ENCODE peak calls at places on chromosomes 16 and 17, in seven cellular contexts. One of them, this sample, is unnamed.
A peak's percentile ranks its signal among the peaks of the same experiment; 100 is the strongest.

GRCh38 chr17:78781339-78782304 is at the start of gene CYTH1:
- DNase-seq in fibroblast of pulmonary artery: peak; percentile 27
- DNase-seq in left ventricle myocardium inferior: peak; percentile 63
- DNase-seq in WTC11: peak; percentile 59
- DNase-seq in thoracic aorta: no peak
- DNase-seq in Daoy: peak; percentile 47
- DNase-seq in mammary epithelial cell: peak; percentile 26
- DNase-seq in this sample: peak; percentile 85

GRCh38 chr17:34235389-34236028 is 19.6 kb upstream of the CCL2 start:
- DNase-seq in WTC11: no peak
- DNase-seq in fibroblast of pulmonary artery: peak; percentile 84
- DNase-seq in mammary epithelial cell: no peak
- DNase-seq in thoracic aorta: no peak
- DNase-seq in Daoy: peak; percentile 87
- DNase-seq in left ventricle myocardium inferior: peak; percentile 83
- DNase-seq in this sample: no peak

GRCh38 chr17:13558588-13558987 is 43.1 kb downstream of the HS3ST3A1 start:
- DNase-seq in left ventricle myocardium inferior: no peak
- DNase-seq in thoracic aorta: no peak
- DNase-seq in Daoy: no peak
- DNase-seq in mammary epithelial cell: no peak
- DNase-seq in WTC11: no peak
- DNase-seq in fibroblast of pulmonary artery: no peak
- DNase-seq in this sample: no peak

GRCh38 chr16:57349212-57350031 is 9.2 kb upstream of the CCL22 start:
- DNase-seq in left ventricle myocardium inferior: no peak
- DNase-seq in thoracic aorta: no peak
- DNase-seq in Daoy: no peak
- DNase-seq in mammary epithelial cell: no peak
- DNase-seq in fibroblast of pulmonary artery: no peak
- DNase-seq in WTC11: no peak
- DNase-seq in this sample: no peak

GRCh38 chr16:1793578-1794220 is at the start of gene IGFALS:
- DNase-seq in thoracic aorta: no peak
- DNase-seq in WTC11: no peak
- DNase-seq in fibroblast of pulmonary artery: no peak
- DNase-seq in left ventricle myocardium inferior: no peak
- DNase-seq in mammary epithelial cell: no peak
- DNase-seq in Daoy: no peak
- DNase-seq in this sample: peak; percentile 55

GRCh38 chr17:78460951-78461944 is 82.8 kb downstream of the PGS1 start:
- DNase-seq in mammary epithelial cell: no peak
- DNase-seq in thoracic aorta: no peak
- DNase-seq in fibroblast of pulmonary artery: no peak
- DNase-seq in Daoy: no peak
- DNase-seq in WTC11: no peak
- DNase-seq in left ventricle myocardium inferior: no peak
- DNase-seq in this sample: no peak

GRCh38 chr17:34840758-34841157 is 120.5 kb downstream of the CCT6B start:
- DNase-seq in WTC11: no peak
- DNase-seq in mammary epithelial cell: no peak
- DNase-seq in Daoy: no peak
- DNase-seq in left ventricle myocardium inferior: no peak
- DNase-seq in thoracic aorta: no peak
- DNase-seq in fibroblast of pulmonary artery: no peak
- DNase-seq in this sample: no peak

GRCh38 chr17:39114744-39115534 is 36.5 kb downstream of the PLXDC1 start:
- DNase-seq in mammary epithelial cell: no peak
- DNase-seq in fibroblast of pulmonary artery: peak; percentile 28
- DNase-seq in thoracic aorta: no peak
- DNase-seq in WTC11: no peak
- DNase-seq in Daoy: peak; percentile 13
- DNase-seq in left ventricle myocardium inferior: no peak
- DNase-seq in this sample: no peak

GRCh38 chr16:2507679-2508064 is 6.1 kb upstream of the ATP6V0C start:
- DNase-seq in fibroblast of pulmonary artery: no peak
- DNase-seq in left ventricle myocardium inferior: peak; percentile 57
- DNase-seq in WTC11: no peak
- DNase-seq in mammary epithelial cell: no peak
- DNase-seq in Daoy: no peak
- DNase-seq in thoracic aorta: no peak
- DNase-seq in this sample: peak; percentile 67

GRCh38 chr17:82930924-82931695 is 91.3 kb upstream of the ZNF750 start:
- DNase-seq in Daoy: no peak
- DNase-seq in left ventricle myocardium inferior: peak; percentile 5
- DNase-seq in WTC11: peak; percentile 9
- DNase-seq in mammary epithelial cell: no peak
- DNase-seq in thoracic aorta: no peak
- DNase-seq in fibroblast of pulmonary artery: no peak
- DNase-seq in this sample: peak; percentile 67

GRCh38 chr16:68086336-68086821 is 1.2 kb downstream of the NFATC3 start:
- DNase-seq in fibroblast of pulmonary artery: peak; percentile 44
- DNase-seq in WTC11: no peak
- DNase-seq in thoracic aorta: no peak
- DNase-seq in mammary epithelial cell: peak; percentile 52
- DNase-seq in Daoy: peak; percentile 28
- DNase-seq in left ventricle myocardium inferior: no peak
- DNase-seq in this sample: no peak

GRCh38 chr17:1467898-1468492 is 12.0 kb upstream of the CRK start:
- DNase-seq in thoracic aorta: no peak
- DNase-seq in WTC11: peak; percentile 34
- DNase-seq in Daoy: no peak
- DNase-seq in fibroblast of pulmonary artery: no peak
- DNase-seq in left ventricle myocardium inferior: no peak
- DNase-seq in mammary epithelial cell: no peak
- DNase-seq in this sample: no peak

GRCh38 chr17:60720763-60721531 is 43.3 kb downstream of the BCAS3 start:
- DNase-seq in fibroblast of pulmonary artery: peak; percentile 86
- DNase-seq in left ventricle myocardium inferior: no peak
- DNase-seq in thoracic aorta: no peak
- DNase-seq in WTC11: peak; percentile 16
- DNase-seq in Daoy: peak; percentile 34
- DNase-seq in mammary epithelial cell: peak; percentile 35
- DNase-seq in this sample: no peak

GRCh38 chr17:50210249-50211225 is 9.1 kb upstream of the COL1A1 start:
- DNase-seq in mammary epithelial cell: peak; percentile 55
- DNase-seq in WTC11: peak; percentile 44
- DNase-seq in thoracic aorta: peak; percentile 54
- DNase-seq in left ventricle myocardium inferior: peak; percentile 57
- DNase-seq in Daoy: peak; percentile 98
- DNase-seq in fibroblast of pulmonary artery: peak; percentile 97
- DNase-seq in this sample: peak; percentile 86

GRCh38 chr16:28136751-28137434 is 73.4 kb upstream of the GSG1L start:
- DNase-seq in thoracic aorta: no peak
- DNase-seq in mammary epithelial cell: no peak
- DNase-seq in WTC11: no peak
- DNase-seq in fibroblast of pulmonary artery: peak; percentile 25
- DNase-seq in left ventricle myocardium inferior: no peak
- DNase-seq in Daoy: no peak
- DNase-seq in this sample: no peak

GRCh38 chr16:13919330-13919682 is 648 bp upstream of the ERCC4 start:
- DNase-seq in thoracic aorta: no peak
- DNase-seq in WTC11: no peak
- DNase-seq in left ventricle myocardium inferior: no peak
- DNase-seq in mammary epithelial cell: peak; percentile 45
- DNase-seq in Daoy: no peak
- DNase-seq in fibroblast of pulmonary artery: peak; percentile 70
- DNase-seq in this sample: no peak

GRCh38 chr16:76835319-76835718 is 355.7 kb upstream of the MON1B start:
- DNase-seq in fibroblast of pulmonary artery: peak; percentile 15
- DNase-seq in left ventricle myocardium inferior: no peak
- DNase-seq in WTC11: no peak
- DNase-seq in mammary epithelial cell: no peak
- DNase-seq in thoracic aorta: no peak
- DNase-seq in Daoy: no peak
- DNase-seq in this sample: no peak

GRCh38 chr17:9729034-9729650 is 62.2 kb downstream of the DHRS7C start:
- DNase-seq in WTC11: no peak
- DNase-seq in fibroblast of pulmonary artery: peak; percentile 60
- DNase-seq in left ventricle myocardium inferior: no peak
- DNase-seq in Daoy: peak; percentile 37
- DNase-seq in thoracic aorta: no peak
- DNase-seq in mammary epithelial cell: peak; percentile 41
- DNase-seq in this sample: no peak

GRCh38 chr16:22813946-22814325 is at the start of gene HS3ST2:
- DNase-seq in left ventricle myocardium inferior: peak; percentile 35
- DNase-seq in Daoy: peak; percentile 70
- DNase-seq in thoracic aorta: no peak
- DNase-seq in WTC11: peak; percentile 65
- DNase-seq in mammary epithelial cell: peak; percentile 82
- DNase-seq in fibroblast of pulmonary artery: peak; percentile 3
- DNase-seq in this sample: peak; percentile 73

GRCh38 chr16:71293921-71294320 is 4.7 kb upstream of the CMTR2 start:
- DNase-seq in mammary epithelial cell: no peak
- DNase-seq in thoracic aorta: no peak
- DNase-seq in fibroblast of pulmonary artery: peak; percentile 52
- DNase-seq in WTC11: no peak
- DNase-seq in left ventricle myocardium inferior: no peak
- DNase-seq in Daoy: no peak
- DNase-seq in this sample: no peak

GRCh38 chr16:2183671-2184070 is 12.7 kb downstream of the CASKIN1 start:
- DNase-seq in thoracic aorta: no peak
- DNase-seq in mammary epithelial cell: no peak
- DNase-seq in WTC11: no peak
- DNase-seq in Daoy: no peak
- DNase-seq in fibroblast of pulmonary artery: no peak
- DNase-seq in left ventricle myocardium inferior: no peak
- DNase-seq in this sample: no peak

GRCh38 chr16:11218324-11218962 is 37.6 kb downstream of the SOCS1 start:
- DNase-seq in fibroblast of pulmonary artery: no peak
- DNase-seq in Daoy: no peak
- DNase-seq in WTC11: no peak
- DNase-seq in mammary epithelial cell: no peak
- DNase-seq in thoracic aorta: no peak
- DNase-seq in left ventricle myocardium inferior: no peak
- DNase-seq in this sample: no peak

GRCh38 chr17:78347453-78347852 is 12.4 kb downstream of the SOCS3 start:
- DNase-seq in left ventricle myocardium inferior: no peak
- DNase-seq in fibroblast of pulmonary artery: no peak
- DNase-seq in mammary epithelial cell: no peak
- DNase-seq in Daoy: no peak
- DNase-seq in WTC11: no peak
- DNase-seq in thoracic aorta: no peak
- DNase-seq in this sample: no peak

GRCh38 chr16:23572394-23572793 is 14.9 kb downstream of the UBFD1 start:
- DNase-seq in mammary epithelial cell: no peak
- DNase-seq in left ventricle myocardium inferior: no peak
- DNase-seq in WTC11: no peak
- DNase-seq in Daoy: no peak
- DNase-seq in thoracic aorta: no peak
- DNase-seq in fibroblast of pulmonary artery: no peak
- DNase-seq in this sample: no peak